ENCODE peak calls at places on chromosomes 13 and 19, in ten cellular contexts. W is H9; C is IMR-90; X is activated T-cell treated with anti-CD3 and anti-CD28 coated beads for 1 hour; U is retinal pigment epithelial cell; I is tibial artery; O is stimulated activated CD8-positive, alpha-beta memory T cell treated with anti-CD3 and anti-CD28 coated beads, Interleukin-7, amount 100 ng/mL, for 4 hours; E is AG04450; Q is MV-4-11; R is midbrain. L is an unnamed sample.

GRCh38 chr19:11196406-11197287 is 698 bp downstream of the KANK2 start:
- DNase-seq in W (no peak), C (peak; percentile 28), X (no peak), U (no peak), I (no peak), O (no peak), E (no peak), Q (no peak), R (no peak), L (no peak)

GRCh38 chr19:29573486-29573885 is 32.6 kb upstream of the POP4 start:
- DNase-seq in W (no peak), C (no peak), X (no peak), U (no peak), I (no peak), O (no peak), E (no peak), Q (no peak), R (no peak), L (no peak)

GRCh38 chr19:14333101-14333871 is 48.0 kb upstream of the ADGRE5 start:
- DNase-seq in W (peak; percentile 60), C (no peak), X (no peak), U (no peak), I (no peak), O (no peak), E (no peak), Q (no peak), R (no peak), L (no peak)

GRCh38 chr13:112128052-112128610 is 61.2 kb downstream of the SOX1 start:
- DNase-seq in W (no peak), C (no peak), X (no peak), U (no peak), I (no peak), O (no peak), E (no peak), Q (no peak), R (no peak), L (no peak)

GRCh38 chr13:50512602-50513527 is 330.6 kb downstream of the DLEU7 start:
- DNase-seq in W (no peak), C (peak; percentile 61), X (peak; percentile 16), U (no peak), I (peak; percentile 59), O (no peak), E (no peak), Q (peak; percentile 87), R (peak; percentile 68), L (no peak)

GRCh38 chr13:44735806-44736205 is 159.7 kb upstream of the TSC22D1 start:
- DNase-seq in W (no peak), C (no peak), X (no peak), U (no peak), I (no peak), O (no peak), E (no peak), Q (no peak), R (no peak), L (no peak)

GRCh38 chr13:101487046-101487830 is 34.8 kb downstream of the ITGBL1 start:
- DNase-seq in W (no peak), C (no peak), X (no peak), U (no peak), I (no peak), O (no peak), E (no peak), Q (no peak), R (no peak), L (no peak)

GRCh38 chr13:94480672-94481145 is 1.2 kb upstream of the DCT start:
- DNase-seq in W (no peak), C (peak; percentile 20), X (no peak), U (no peak), I (no peak), O (no peak), E (no peak), Q (peak; percentile 66), R (no peak), L (no peak)

GRCh38 chr13:95485045-95485517 is 67.4 kb upstream of the CLDN10 start:
- DNase-seq in W (no peak), C (peak; percentile 42), X (no peak), U (no peak), I (no peak), O (no peak), E (no peak), Q (no peak), R (no peak), L (no peak)

GRCh38 chr19:2084993-2085720 is 11.0 kb downstream of the MOB3A start:
- DNase-seq in W (no peak), C (no peak), X (peak; percentile 87), U (no peak), I (peak; percentile 65), O (peak; percentile 93), E (no peak), Q (peak; percentile 100), R (no peak), L (no peak)

GRCh38 chr13:49436890-49437289 is 7.0 kb downstream of the CAB39L start:
- DNase-seq in W (no peak), C (peak; percentile 73), X (no peak), U (no peak), I (peak; percentile 51), O (no peak), E (no peak), Q (peak; percentile 14), R (peak; percentile 51), L (no peak)

GRCh38 chr13:72150502-72150901 is 283.5 kb upstream of the DACH1 start:
- DNase-seq in W (no peak), C (no peak), X (no peak), U (no peak), I (no peak), O (no peak), E (no peak), Q (no peak), R (no peak), L (no peak)

GRCh38 chr13:112803422-112803821 is 113.6 kb downstream of the ATP11A start:
- DNase-seq in W (no peak), C (no peak), X (no peak), U (no peak), I (no peak), O (no peak), E (no peak), Q (peak; percentile 72), R (no peak), L (no peak)

GRCh38 chr13:49319555-49320350 is 72.0 kb downstream of the CDADC1 start:
- DNase-seq in W (no peak), C (peak; percentile 74), X (no peak), U (no peak), I (no peak), O (no peak), E (peak; percentile 54), Q (no peak), R (no peak), L (no peak)

GRCh38 chr13:37070145-37070695 is 10.7 kb upstream of the SUPT20H start:
- DNase-seq in W (no peak), C (no peak), X (no peak), U (no peak), I (no peak), O (no peak), E (no peak), Q (no peak), R (no peak), L (no peak)

GRCh38 chr19:8659905-8660304 is 29.5 kb downstream of the NFILZ start:
- DNase-seq in W (no peak), C (no peak), X (no peak), U (no peak), I (no peak), O (no peak), E (no peak), Q (no peak), R (no peak), L (no peak)

GRCh38 chr13:41708648-41709175 is 251.4 kb downstream of the RGCC start:
- DNase-seq in W (no peak), C (no peak), X (no peak), U (no peak), I (peak; percentile 27), O (no peak), E (no peak), Q (no peak), R (no peak), L (no peak)

GRCh38 chr19:23118400-23118799 is 1.6 kb downstream of the ZNF730 start:
- DNase-seq in W (peak; percentile 47), C (no peak), X (no peak), U (no peak), I (no peak), O (no peak), E (no peak), Q (no peak), R (no peak), L (no peak)

GRCh38 chr19:16938211-16938610 is 49.4 kb downstream of the F2RL3 start:
- DNase-seq in W (no peak), C (no peak), X (no peak), U (no peak), I (no peak), O (no peak), E (no peak), Q (no peak), R (no peak), L (no peak)

GRCh38 chr13:49443689-49444516 is at the start of the genes CAB39L and SETDB2:
- DNase-seq in W (peak; percentile 100), C (peak; percentile 99), X (peak; percentile 94), U (peak; percentile 98), I (peak; percentile 99), O (peak; percentile 98), E (peak; percentile 98), Q (peak; percentile 99), R (peak; percentile 99), L (peak; percentile 97)

GRCh38 chr13:29165840-29166239 is 345.7 kb downstream of the MTUS2 start:
- DNase-seq in W (no peak), C (no peak), X (no peak), U (no peak), I (no peak), O (no peak), E (no peak), Q (peak; percentile 95), R (no peak), L (no peak)

GRCh38 chr19:44948763-44949374 is 3.0 kb downstream of the APOC2 start:
- DNase-seq in W (no peak), C (no peak), X (no peak), U (no peak), I (no peak), O (no peak), E (no peak), Q (no peak), R (no peak), L (no peak)

GRCh38 chr19:12782174-12782423 is 6.7 kb upstream of the HOOK2 start:
- DNase-seq in W (no peak), C (no peak), X (no peak), U (no peak), I (peak; percentile 68), O (no peak), E (no peak), Q (no peak), R (no peak), L (no peak)

GRCh38 chr19:43598445-43599240 is 2.2 kb downstream of the ZNF576 start:
- DNase-seq in W (no peak), C (no peak), X (no peak), U (no peak), I (no peak), O (no peak), E (no peak), Q (no peak), R (no peak), L (no peak)

GRCh38 chr13:99053636-99054233 is 75.9 kb upstream of the DOCK9 start:
- DNase-seq in W (no peak), C (no peak), X (no peak), U (no peak), I (no peak), O (no peak), E (no peak), Q (no peak), R (no peak), L (no peak)

GRCh38 chr13:51856998-51857397 is 4.8 kb upstream of the CCDC70 start:
- DNase-seq in W (no peak), C (no peak), X (no peak), U (no peak), I (no peak), O (no peak), E (no peak), Q (no peak), R (no peak), L (no peak)

GRCh38 chr13:90889906-90890305 is 457.6 kb upstream of the MIR17HG start:
- DNase-seq in W (no peak), C (no peak), X (no peak), U (no peak), I (no peak), O (no peak), E (no peak), Q (no peak), R (no peak), L (no peak)

GRCh38 chr13:64051278-64051677 is 2635.6 kb upstream of the PCDH20 start:
- DNase-seq in W (no peak), C (no peak), X (no peak), U (no peak), I (no peak), O (no peak), E (no peak), Q (no peak), R (no peak), L (no peak)